ENCODE peak calls at places on chromosomes 1 and 21, in four cellular contexts. Y is K562, X is H1, M is SK-N-SH. S is an unnamed sample.

GRCh38 chr1:55702064-55702463 is 486.9 kb upstream of the USP24 start:
- DNase-seq in Y (peak), X (no peak), M (peak), S (no peak)

GRCh38 chr1:173202430-173203145 is 4.5 kb downstream of the TNFSF4 start:
- DNase-seq in Y (peak), X (no peak), M (peak), S (no peak)

GRCh38 chr21:15682977-15683376 is 46.8 kb upstream of the USP25 start:
- DNase-seq in Y (no peak), X (no peak), M (no peak), S (no peak)

GRCh38 chr1:6108937-6109636 is 63.4 kb downstream of the KCNAB2 start:
- DNase-seq in Y (no peak), X (no peak), M (peak), S (peak)

GRCh38 chr1:235286667-235287066 is 41.3 kb downstream of the ARID4B start:
- DNase-seq in Y (no peak), X (no peak), M (no peak), S (no peak)

GRCh38 chr1:31581821-31582810 is 5.8 kb downstream of the TINAGL1 start:
- DNase-seq in Y (peak), X (no peak), M (no peak), S (no peak)

GRCh38 chr1:201790261-201790660 is 38.7 kb upstream of the IPO9 start:
- DNase-seq in Y (no peak), X (no peak), M (no peak), S (no peak)

GRCh38 chr21:34807881-34808568 is 139.2 kb downstream of the CLIC6 start:
- DNase-seq in Y (no peak), X (no peak), M (no peak), S (no peak)

GRCh38 chr1:110756506-110756905 is 81.8 kb upstream of the KCNA3 start:
- DNase-seq in Y (no peak), X (no peak), M (no peak), S (no peak)

GRCh38 chr1:247113094-247113497 is 8.9 kb upstream of the ZNF669 start:
- DNase-seq in Y (peak), X (no peak), M (peak), S (no peak)

GRCh38 chr1:61589382-61589765 is 135.6 kb downstream of the TM2D1 start:
- DNase-seq in Y (no peak), X (peak), M (no peak), S (no peak)

GRCh38 chr1:115356356-115356755 is 18.3 kb upstream of the NGF start:
- DNase-seq in Y (no peak), X (no peak), M (peak), S (no peak)

GRCh38 chr21:33914188-33914587 is 1.4 kb downstream of the ATP5PO start:
- DNase-seq in Y (no peak), X (no peak), M (no peak), S (no peak)

GRCh38 chr1:97499667-97500066 is 421.2 kb downstream of the DPYD start:
- DNase-seq in Y (no peak), X (no peak), M (no peak), S (no peak)

GRCh38 chr1:92804721-92805169 is 19.8 kb upstream of the EVI5 start:
- DNase-seq in Y (peak), X (no peak), M (no peak), S (peak)

GRCh38 chr1:226737819-226738420 is 1.2 kb downstream of the ITPKB start:
- DNase-seq in Y (no peak), X (peak), M (peak), S (peak)

GRCh38 chr1:233343262-233343661 is 15.7 kb downstream of the MAP3K21 start:
- DNase-seq in Y (no peak), X (no peak), M (no peak), S (no peak)

GRCh38 chr1:169538998-169539871 is 47.0 kb downstream of the F5 start:
- DNase-seq in Y (no peak), X (no peak), M (no peak), S (no peak)

GRCh38 chr21:45320261-45320990 is 32.7 kb upstream of the POFUT2 start:
- DNase-seq in Y (no peak), X (peak), M (peak), S (no peak)

GRCh38 chr1:3332662-3333061 is 121.8 kb upstream of the ARHGEF16 start:
- DNase-seq in Y (no peak), X (no peak), M (no peak), S (no peak)
- TF ChIP-seq TEAD4 in Y (no peak), X (no peak), M (no peak), S (no peak)

GRCh38 chr1:214402583-214403216 is 121.7 kb downstream of the SMYD2 start:
- DNase-seq in Y (no peak), X (no peak), M (no peak), S (no peak)
- TF ChIP-seq TEAD4 in Y (no peak), X (no peak), M (no peak), S (no peak)

GRCh38 chr1:198387587-198387986 is 152.9 kb downstream of the ATP6V1G3 start:
- DNase-seq in Y (no peak), X (no peak), M (no peak), S (no peak)
- TF ChIP-seq TEAD4 in Y (no peak), X (no peak), M (no peak), S (no peak)

GRCh38 chr1:15353839-15354579 is 55.7 kb upstream of the EFHD2 start:
- DNase-seq in Y (no peak), X (no peak), M (peak), S (no peak)

GRCh38 chr1:15350551-15351200 is 59.0 kb upstream of the EFHD2 start:
- DNase-seq in Y (no peak), X (no peak), M (no peak), S (no peak)

GRCh38 chr1:15350151-15350550 is 59.5 kb upstream of the EFHD2 start:
- DNase-seq in Y (no peak), X (no peak), M (no peak), S (no peak)

GRCh38 chr1:15351301-15351700 is 58.4 kb upstream of the EFHD2 start:
- DNase-seq in Y (no peak), X (no peak), M (no peak), S (no peak)

DNA sequence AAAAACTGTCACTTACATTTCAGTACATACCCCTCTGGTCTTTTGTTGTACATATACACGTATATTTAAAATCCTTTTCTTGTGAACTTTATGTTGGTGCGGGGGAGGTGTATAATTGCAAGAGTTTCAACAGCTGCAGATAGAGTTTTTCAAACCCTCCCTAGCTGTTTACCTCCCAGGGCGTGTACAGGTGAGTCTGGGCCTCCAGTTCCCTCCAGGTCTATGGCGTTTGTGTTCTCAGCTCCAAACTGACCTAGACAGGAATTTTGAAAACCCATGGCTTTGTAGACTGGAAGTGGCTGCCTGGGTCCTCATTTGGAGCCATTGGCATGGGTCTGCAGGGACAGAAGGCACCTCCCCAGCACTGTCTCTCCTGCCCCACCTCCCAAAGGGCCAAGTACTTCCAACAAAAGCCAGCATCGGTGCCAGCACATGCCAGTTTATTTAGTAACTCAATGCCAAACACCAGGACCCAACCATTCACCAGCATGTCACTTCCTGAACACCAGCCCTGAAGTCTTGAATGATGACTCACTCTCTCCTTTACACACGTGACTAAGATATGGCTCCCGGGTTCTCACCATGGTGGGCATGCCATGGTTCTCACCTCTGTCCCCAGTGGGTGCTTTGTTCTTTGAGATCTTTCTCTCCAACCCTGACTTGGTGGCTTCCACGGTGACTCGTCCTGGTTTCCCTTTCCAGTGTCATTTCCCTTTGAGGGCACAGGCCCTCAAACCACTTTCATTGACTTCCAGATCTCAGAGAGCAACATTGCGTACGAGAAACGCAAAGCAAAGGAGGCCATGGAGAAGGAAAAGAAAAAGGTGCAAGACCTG is 57.3 kb upstream of the EFHD2 start:
- DNase-seq in Y (peak), X (no peak), M (no peak), S (no peak)
- TF ChIP-seq TEAD4 in Y (no peak), X (no peak), M (peak), S (no peak)

DNA sequence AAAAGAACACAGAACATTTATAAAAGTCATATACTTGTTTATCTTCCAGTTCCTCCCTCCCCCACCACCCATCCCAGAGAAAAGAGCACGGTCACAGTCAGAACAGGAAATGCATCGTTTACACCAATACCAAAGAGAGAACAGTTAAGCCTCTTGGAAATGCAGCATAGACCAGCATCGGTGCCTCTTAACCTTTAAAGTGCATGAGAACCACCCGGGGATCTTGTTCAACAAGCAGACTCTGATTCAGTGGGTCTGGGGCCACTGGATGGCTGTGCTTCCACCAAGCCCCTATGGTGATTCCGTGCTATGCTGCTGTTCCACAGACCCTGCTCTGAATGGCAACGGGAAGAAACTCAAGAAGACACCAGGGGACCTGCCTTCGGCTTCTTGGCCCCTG is 19.2 kb downstream of the FAM89A start:
- DNase-seq in Y (no peak), X (no peak), M (no peak), S (no peak)
- TF ChIP-seq TEAD4 in Y (no peak), X (no peak), M (no peak), S (no peak)

S was measured in WTC11.